ENCODE peak calls at places on chromosomes 6 and 20, in four cellular contexts. Z, R, Y and X are unnamed samples. For H3K4me1, the result is how much of the 10 kb centered on the place peaks cover.

GRCh38 chr6:117270121-117270959 is 5.0 kb downstream of the VGLL2 start:
- DNase-seq in Z (no peak), R (peak), Y (no peak), X (no peak)

GRCh38 chr20:1509237-1509636 is 18.0 kb upstream of the SIRPB2 start:
- DNase-seq in Z (peak), R (no peak), Y (no peak), X (no peak)

GRCh38 chr6:160462551-160463109 is 114.5 kb downstream of the SLC22A3 start:
- DNase-seq in Z (peak), R (no peak), Y (no peak), X (no peak)

GRCh38 chr6:127784468-127784867 is 116.4 kb downstream of the THEMIS start:
- DNase-seq in Z (no peak), R (no peak), Y (no peak), X (no peak)

GRCh38 chr6:11218827-11219826 is 13.3 kb downstream of the NEDD9 start:
- DNase-seq in Z (peak), R (no peak), Y (peak), X (peak)

GRCh38 chr20:57680131-57680716 is 29.6 kb downstream of the PMEPA1 start:
- DNase-seq in Z (no peak), R (no peak), Y (no peak), X (no peak)

GRCh38 chr20:57211949-57212889 is 54.2 kb downstream of the BMP7 start:
- DNase-seq in Z (peak), R (no peak), Y (peak), X (peak)

GRCh38 chr6:155528982-155529453 is 73.4 kb upstream of the NOX3 start:
- DNase-seq in Z (peak), R (no peak), Y (no peak), X (no peak)

GRCh38 chr6:57267586-57268293 is 45.6 kb upstream of the RAB23 start:
- DNase-seq in Z (peak), R (no peak), Y (no peak), X (peak)

GRCh38 chr6:128278876-128279275 is 241.5 kb downstream of the PTPRK start:
- DNase-seq in Z (no peak), R (no peak), Y (no peak), X (no peak)

GRCh38 chr6:42690151-42690702 is 32.2 kb downstream of the PRPH2 start:
- DNase-seq in Z (no peak), R (no peak), Y (no peak), X (no peak)

GRCh38 chr6:80143312-80143960 is 37.0 kb downstream of the BCKDHB start:
- DNase-seq in Z (peak), R (no peak), Y (peak), X (peak)

GRCh38 chr20:34586488-34587163 is 28.1 kb downstream of the MAP1LC3A start:
- DNase-seq in Z (no peak), R (no peak), Y (no peak), X (no peak)

GRCh38 chr6:165714907-165715306 is 51.9 kb upstream of the PDE10A start:
- DNase-seq in Z (no peak), R (peak), Y (no peak), X (no peak)

GRCh38 chr6:75430631-75431345 is 62.8 kb downstream of the FILIP1 start:
- DNase-seq in Z (no peak), R (no peak), Y (no peak), X (no peak)

GRCh38 chr6:136077834-136078576 is 172.1 kb downstream of the MTFR2 start:
- DNase-seq in Z (peak), R (no peak), Y (no peak), X (no peak)

GRCh38 chr20:58133020-58133419 is 95.4 kb downstream of the ANKRD60 start:
- DNase-seq in Z (peak), R (no peak), Y (no peak), X (no peak)

GRCh38 chr6:24908555-24908954 is 27.2 kb downstream of the RIPOR2 start:
- DNase-seq in Z (peak), R (no peak), Y (no peak), X (no peak)

GRCh38 chr6:91664327-91664959 is 1077.6 kb upstream of the MAP3K7 start:
- DNase-seq in Z (no peak), R (no peak), Y (no peak), X (no peak)

GRCh38 chr20:14860410-14860814 is 523.0 kb upstream of the FLRT3 start:
- DNase-seq in Z (peak), R (peak), Y (no peak), X (no peak)

GRCh38 chr6:153129873-153130514 is 1.1 kb downstream of the RGS17 start:
- DNase-seq in Z (no peak), R (no peak), Y (no peak), X (no peak)

GRCh38 chr20:33751775-33752174 is 20.0 kb downstream of the ZNF341 start:
- DNase-seq in Z (no peak), R (no peak), Y (no peak), X (no peak)

GRCh38 chr6:139744891-139745290 is 370.4 kb upstream of the CITED2 start:
- DNase-seq in Z (no peak), R (no peak), Y (no peak), X (no peak)

GRCh38 chr6:142722010-142722409 is 223.0 kb downstream of the HIVEP2 start:
- DNase-seq in Z (no peak), R (no peak), Y (no peak), X (no peak)

GRCh38 chr6:105560611-105561066 is 157.8 kb upstream of the PREP start:
- DNase-seq in Z (peak), R (no peak), Y (no peak), X (no peak)

GRCh38 chr6:64589961-64590360 is 954.4 kb downstream of the PHF3 start:
- DNase-seq in Z (no peak), R (no peak), Y (no peak), X (no peak)

GRCh38 chr6:166633732-166634535 is 6.9 kb upstream of the RPS6KA2 start:
- DNase-seq in Z (peak), R (no peak), Y (no peak), X (no peak)

GRCh38 chr20:20317195-20318113 is 50.5 kb upstream of the INSM1 start:
- DNase-seq in Z (no peak), R (no peak), Y (no peak), X (no peak)

GRCh38 chr6:158799051-158799792 is 19.9 kb downstream of the EZR start:
- DNase-seq in Z (peak), R (no peak), Y (peak), X (no peak)

GRCh38 chr6:157629220-157629619 is 193.8 kb upstream of the SNX9 start:
- DNase-seq in Z (no peak), R (no peak), Y (no peak), X (no peak)

GRCh38 chr20:46131396-46131795 is 13.3 kb downstream of the CD40 start:
- DNase-seq in Z (no peak), R (no peak), Y (no peak), X (no peak)

GRCh38 chr20:36394340-36394965 is 88.3 kb downstream of the DLGAP4 start:
- DNase-seq in Z (no peak), R (no peak), Y (no peak), X (no peak)

DNA sequence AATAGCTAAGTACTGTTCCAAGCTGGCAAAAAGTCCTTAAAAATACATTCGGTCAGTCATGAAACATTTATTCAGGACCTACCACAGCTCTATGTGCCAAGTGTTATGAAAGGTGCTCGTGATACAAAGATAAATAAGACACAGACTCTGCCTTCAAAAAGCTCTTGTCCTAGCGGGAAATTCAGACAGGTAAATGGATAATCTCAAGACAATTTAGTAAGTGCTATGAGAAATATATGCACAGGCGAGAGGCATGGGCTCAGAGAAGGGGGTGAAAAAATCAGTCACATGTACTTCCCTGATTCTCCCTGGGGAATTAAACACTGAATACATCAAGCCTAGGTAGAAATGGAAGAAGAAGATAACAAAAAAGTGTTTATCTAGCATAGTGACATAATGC is 49.8 kb upstream of the HEY2 start:
- DNase-seq in Z (no peak), R (no peak), Y (no peak), X (no peak)
- H3K4me1 ChIP-seq in Z (under half), R (under half), Y (under half), X (under half)

GRCh38 chr6:71855406-71855805 is 30.9 kb upstream of the RIMS1 start:
- DNase-seq in Z (peak), R (no peak), Y (no peak), X (no peak)
- TF ChIP-seq CTCF in Z (peak), R (no peak), Y (no peak), X (no peak)

DNA sequence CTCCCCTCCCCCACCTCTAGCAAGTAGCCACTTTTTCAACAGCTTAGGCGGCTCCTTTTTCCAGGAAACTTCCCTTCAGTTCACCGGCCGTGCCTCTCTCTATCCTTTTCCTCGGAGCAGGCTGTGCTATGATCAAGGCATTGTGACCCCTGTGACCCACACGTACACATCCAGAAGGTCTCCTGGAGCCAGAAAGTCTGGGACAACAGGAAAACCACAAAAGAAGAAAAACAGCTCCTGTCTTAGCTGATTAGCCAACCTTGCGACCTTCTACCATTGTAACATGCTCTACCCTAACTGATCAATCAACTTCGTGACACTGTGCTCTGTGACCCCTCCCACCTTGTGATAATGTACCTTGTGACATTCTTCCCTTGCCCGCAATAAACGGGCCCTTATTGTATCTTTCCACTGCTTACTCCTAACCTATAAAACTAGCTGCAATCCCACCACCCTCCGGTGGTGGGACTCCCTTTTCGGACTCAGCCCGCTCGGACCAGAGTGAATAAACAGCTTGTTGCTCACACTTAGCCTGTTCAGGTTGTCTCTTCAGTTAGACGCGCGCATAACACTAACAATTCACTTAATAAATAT is 24.2 kb downstream of the ZNF311 start:
- DNase-seq in Z (peak), R (no peak), Y (no peak), X (no peak)
- H3K4me1 ChIP-seq in Z (under half), R (under half), Y (under half), X (under half)

GRCh38 chr20:61938839-61939690 is 126.6 kb downstream of the TAF4 start:
- DNase-seq in Z (no peak), R (peak), Y (no peak), X (peak)
- TF ChIP-seq CTCF in Z (no peak), R (no peak), Y (no peak), X (no peak)

GRCh38 chr6:3523288-3523670 is 66.4 kb upstream of the SLC22A23 start:
- DNase-seq in Z (no peak), R (no peak), Y (peak), X (no peak)
- H3K4me1 ChIP-seq in Z (under half), R (under half), Y (under half), X (under half)

DNA sequence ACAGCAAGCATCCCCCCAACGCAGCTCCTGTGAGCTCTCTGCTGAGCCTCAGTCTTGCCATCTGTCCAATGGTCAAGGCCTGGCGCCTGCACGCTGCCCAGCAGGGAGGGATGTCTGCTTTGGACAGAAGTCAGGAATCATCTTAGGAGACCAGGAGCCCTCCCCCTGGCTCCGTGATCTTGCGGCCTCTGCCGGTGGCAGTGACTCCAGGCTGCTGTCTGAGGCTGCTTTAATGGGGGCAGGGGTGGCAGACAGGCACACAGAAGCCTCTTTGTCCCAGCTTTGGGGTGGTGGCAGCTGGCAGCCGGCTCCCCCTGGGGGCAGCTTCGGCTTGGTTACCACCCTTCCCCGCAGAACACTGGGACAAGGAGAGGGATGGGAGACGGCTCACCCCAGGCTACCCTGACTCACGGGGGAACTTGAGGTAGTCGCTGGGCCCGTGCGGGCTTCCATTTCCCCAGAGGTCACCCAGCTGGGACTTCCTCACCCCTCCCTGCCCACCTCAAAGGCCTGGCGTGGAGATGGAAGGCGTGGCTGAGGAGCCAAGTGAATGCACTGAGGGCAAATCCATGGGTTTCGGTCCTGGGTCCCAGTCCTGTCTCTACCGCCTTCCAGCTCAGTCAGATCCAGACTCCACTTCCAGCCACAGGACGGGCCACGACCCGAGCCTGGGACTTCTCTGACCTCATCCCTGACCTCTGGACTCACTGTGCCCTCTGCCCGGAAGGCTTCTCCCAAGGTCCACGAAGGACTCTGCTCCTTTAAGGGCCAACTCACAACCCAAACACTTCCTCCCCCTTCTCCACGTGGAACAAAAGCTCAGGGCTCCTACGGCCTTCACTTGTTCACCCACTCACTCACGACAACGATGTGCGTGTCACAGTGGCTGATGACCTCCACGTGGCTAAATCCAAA is 14.8 kb downstream of the PEDS1 start:
- DNase-seq in Z (no peak), R (no peak), Y (no peak), X (no peak)
- TF ChIP-seq CTCF in Z (no peak), R (no peak), Y (no peak), X (peak)

GRCh38 chr6:7145269-7146078 is 37.7 kb downstream of the RREB1 start:
- DNase-seq in Z (peak), R (no peak), Y (peak), X (no peak)

GRCh38 chr6:7144810-7145209 is 37.0 kb downstream of the RREB1 start:
- DNase-seq in Z (no peak), R (no peak), Y (no peak), X (no peak)

GRCh38 chr6:7140631-7141366 is 33.0 kb downstream of the RREB1 start:
- DNase-seq in Z (peak), R (peak), Y (peak), X (peak)

GRCh38 chr6:7142228-7142801 is 34.6 kb downstream of the RREB1 start:
- DNase-seq in Z (no peak), R (peak), Y (no peak), X (no peak)

GRCh38 chr6:7143161-7143974 is 35.6 kb downstream of the RREB1 start:
- DNase-seq in Z (no peak), R (no peak), Y (no peak), X (no peak)
- H3K4me1 ChIP-seq in Z (half or more), R (half or more), Y (under half), X (half or more)